ENCODE peak calls at places on chromosomes 13 and 19, in six cellular contexts. Q, H, D, K, S and V are unnamed samples.

GRCh38 chr13:30421093-30422055 is 919 bp upstream of the UBE2L5 start:
- DNase-seq in Q (peak), H (peak), D (peak), K (peak), S (peak), V (no peak)

GRCh38 chr13:46668302-46668720 is 115.3 kb downstream of the LRCH1 start:
- DNase-seq in Q (peak), H (no peak), D (peak), K (peak), S (no peak), V (no peak)

GRCh38 chr13:109840201-109840892 is 54.0 kb upstream of the IRS2 start:
- DNase-seq in Q (peak), H (no peak), D (no peak), K (peak), S (no peak), V (no peak)

GRCh38 chr19:48991823-48992570 is 1.1 kb downstream of the GYS1 start:
- DNase-seq in Q (peak), H (no peak), D (peak), K (peak), S (peak), V (no peak)

GRCh38 chr19:39655613-39656012 is at the start of gene LGALS16:
- DNase-seq in Q (no peak), H (no peak), D (no peak), K (no peak), S (no peak), V (no peak)

GRCh38 chr13:104594801-104595200 is 1528.6 kb upstream of the SLC10A2 start:
- DNase-seq in Q (no peak), H (no peak), D (no peak), K (no peak), S (no peak), V (no peak)

GRCh38 chr13:39656325-39656677 is 839 bp downstream of the COG6 start:
- DNase-seq in Q (peak), H (no peak), D (no peak), K (no peak), S (no peak), V (no peak)

GRCh38 chr13:76879876-76880270 is 6.3 kb downstream of the KCTD12 start:
- DNase-seq in Q (no peak), H (no peak), D (no peak), K (no peak), S (no peak), V (no peak)

GRCh38 chr13:100156786-100157185 is 67.9 kb downstream of the PCCA start:
- DNase-seq in Q (peak), H (no peak), D (no peak), K (peak), S (no peak), V (no peak)

GRCh38 chr19:5255602-5256231 is 84.9 kb downstream of the PTPRS start:
- DNase-seq in Q (no peak), H (no peak), D (no peak), K (no peak), S (no peak), V (no peak)

GRCh38 chr19:42178791-42179500 is 38.5 kb downstream of the DEDD2 start:
- DNase-seq in Q (no peak), H (no peak), D (no peak), K (no peak), S (no peak), V (no peak)

GRCh38 chr13:41049480-41049879 is 11.8 kb upstream of the WBP4 start:
- DNase-seq in Q (no peak), H (no peak), D (no peak), K (no peak), S (no peak), V (no peak)

GRCh38 chr19:39261704-39262103 is 6.5 kb upstream of the IFNL2 start:
- DNase-seq in Q (no peak), H (no peak), D (no peak), K (no peak), S (no peak), V (no peak)

GRCh38 chr19:57620673-57621348 is 6.8 kb downstream of the ZNF134 start:
- DNase-seq in Q (peak), H (no peak), D (no peak), K (no peak), S (no peak), V (peak)

GRCh38 chr19:1450735-1451669 is 1.1 kb downstream of the APC2 start:
- DNase-seq in Q (no peak), H (no peak), D (no peak), K (no peak), S (no peak), V (no peak)
- H3K4me3 ChIP-seq in Q (no peak), H (no peak), D (no peak), K (no peak), S (no peak), V (no peak)

DNA sequence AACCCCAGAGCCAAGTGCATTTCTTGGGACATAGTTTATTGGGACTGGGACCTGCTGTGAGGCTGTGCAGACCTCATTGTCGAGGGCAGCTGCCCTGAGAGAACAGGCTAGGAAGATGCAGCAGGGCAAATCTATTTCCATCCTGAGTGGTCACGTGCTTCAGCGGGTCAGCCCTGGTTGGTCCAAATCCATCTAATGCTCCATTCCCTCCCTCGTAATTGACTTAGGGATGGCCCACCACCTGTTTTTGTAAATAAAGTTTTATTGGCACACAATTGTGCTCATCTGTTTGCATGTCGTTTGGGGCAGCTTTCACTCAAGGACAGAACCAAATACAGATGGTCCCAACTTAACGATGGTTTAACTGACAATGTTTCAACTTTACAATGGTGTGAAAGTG is 75.5 kb upstream of the ADGRE5 start:
- DNase-seq in Q (no peak), H (no peak), D (no peak), K (no peak), S (no peak), V (no peak)
- TF ChIP-seq CTCF in Q (no peak), H (no peak), D (no peak), K (no peak), S (no peak), V (no peak)

GRCh38 chr13:112689498-112690241 is at the start of gene ATP11A:
- DNase-seq in Q (peak), H (peak), D (peak), K (peak), S (peak), V (no peak)

GRCh38 chr13:112686364-112686763 is 3.5 kb upstream of the ATP11A start:
- DNase-seq in Q (no peak), H (no peak), D (no peak), K (no peak), S (peak), V (peak)

GRCh38 chr13:112686987-112687386 is 2.9 kb upstream of the ATP11A start:
- DNase-seq in Q (no peak), H (no peak), D (no peak), K (no peak), S (peak), V (peak)

GRCh38 chr13:112688560-112689497 is 1.0 kb upstream of the ATP11A start:
- DNase-seq in Q (no peak), H (no peak), D (no peak), K (peak), S (peak), V (no peak)

DNA sequence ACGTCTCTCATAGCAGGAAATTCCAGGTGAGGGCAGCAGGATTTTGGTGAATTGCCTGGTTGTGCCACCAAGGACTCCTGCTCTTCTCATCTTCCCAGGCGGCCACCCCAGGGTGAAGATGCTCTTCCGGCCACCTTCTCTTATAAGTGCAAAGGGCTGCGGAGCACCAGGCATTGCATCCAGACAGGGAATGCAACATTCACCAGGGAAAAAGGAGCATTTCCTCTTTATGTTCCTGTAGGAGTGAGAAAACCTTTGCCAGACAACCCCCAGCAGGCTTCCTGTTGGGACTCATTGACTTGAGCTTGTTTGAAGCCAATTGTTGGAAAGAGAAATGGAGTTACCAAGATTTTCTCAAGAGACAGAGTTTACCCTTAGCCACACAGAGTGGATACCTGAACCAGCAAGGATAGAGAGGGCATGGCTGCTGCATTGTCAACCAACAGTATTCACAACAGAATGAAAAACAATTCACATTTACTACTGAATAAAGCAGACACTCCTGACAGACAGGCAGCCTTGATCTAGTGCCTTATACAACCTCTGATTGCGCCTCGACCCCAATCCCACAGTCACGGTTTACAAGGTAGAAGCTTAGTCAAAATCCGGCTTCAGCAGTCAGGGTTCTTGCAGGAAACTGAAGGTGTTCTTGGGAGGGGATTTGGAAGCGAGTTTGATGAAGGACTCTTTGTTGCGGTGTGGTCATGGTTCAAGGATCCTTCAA is 1.8 kb upstream of the ATP11A start:
- DNase-seq in Q (no peak), H (no peak), D (no peak), K (no peak), S (peak), V (no peak)
- H3K4me3 ChIP-seq in Q (no peak), H (no peak), D (peak), K (no peak), S (no peak), V (no peak)

GRCh38 chr19:56121180-56122167 is at the start of gene ZNF787:
- DNase-seq in Q (peak), H (peak), D (peak), K (peak), S (peak), V (peak)

GRCh38 chr19:56120002-56120370 is 1.1 kb downstream of the ZNF787 start:
- DNase-seq in Q (no peak), H (no peak), D (no peak), K (no peak), S (no peak), V (no peak)

GRCh38 chr19:56119585-56119978 is 1.5 kb downstream of the ZNF787 start:
- DNase-seq in Q (no peak), H (no peak), D (no peak), K (peak), S (no peak), V (no peak)

GRCh38 chr19:56118666-56119584 is 2.2 kb downstream of the ZNF787 start:
- DNase-seq in Q (no peak), H (no peak), D (no peak), K (no peak), S (no peak), V (no peak)

GRCh38 chr19:56120371-56121179 is 520 bp downstream of the ZNF787 start:
- DNase-seq in Q (peak), H (peak), D (peak), K (peak), S (peak), V (no peak)
- TF ChIP-seq CTCF in Q (peak), H (peak), D (peak), K (peak), S (no peak), V (no peak)

DNA sequence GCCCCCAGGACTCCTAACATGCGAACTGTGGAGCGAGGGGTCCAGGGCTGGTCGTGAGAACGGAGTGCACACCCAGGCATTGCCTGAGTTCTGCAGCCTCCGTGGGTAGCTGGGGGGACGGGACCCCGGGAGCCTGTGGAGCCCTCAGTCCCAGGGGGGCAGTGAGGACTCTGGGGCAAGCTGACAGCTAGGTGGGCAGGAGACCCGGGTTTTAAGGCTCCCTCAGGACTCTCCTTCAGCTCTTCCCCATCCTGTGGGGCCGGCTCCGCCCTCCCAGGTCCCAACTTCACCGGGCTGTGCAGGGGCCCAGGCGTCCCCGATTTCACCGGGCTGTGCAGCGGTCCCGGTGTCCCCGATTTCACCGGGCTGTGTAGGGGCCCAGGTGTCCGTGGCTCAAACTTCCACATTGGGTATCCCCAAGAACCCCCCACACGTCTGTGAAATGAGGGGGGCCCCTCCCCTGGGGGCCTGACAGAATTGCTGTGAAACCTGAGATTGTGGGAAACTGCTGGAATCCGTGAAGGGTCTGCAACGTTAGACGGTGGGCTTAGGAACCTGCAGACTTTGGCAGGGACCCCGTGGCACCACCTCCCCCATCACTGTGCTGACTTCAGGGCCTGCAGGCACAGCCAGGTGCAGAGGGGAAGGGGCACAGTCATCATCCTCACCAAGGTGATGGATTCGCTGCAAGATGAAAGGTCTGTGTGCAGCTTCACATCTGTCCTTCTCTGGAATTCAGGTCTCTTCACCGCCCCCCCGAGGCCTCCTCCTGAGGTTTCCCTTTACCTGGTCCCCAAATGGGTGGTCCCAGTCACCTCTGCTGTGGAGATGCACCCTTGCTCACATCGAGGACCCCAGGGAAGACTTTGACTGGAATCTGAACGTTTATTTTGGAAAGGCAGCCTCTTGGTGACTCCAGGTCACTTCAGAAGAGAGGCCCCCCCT is 73.2 kb upstream of the MCF2L start:
- DNase-seq in Q (no peak), H (no peak), D (no peak), K (no peak), S (no peak), V (no peak)
- H3K4me3 ChIP-seq in Q (no peak), H (no peak), D (no peak), K (no peak), S (peak), V (no peak)

GRCh38 chr19:23071087-23071511 is 45.7 kb upstream of the ZNF730 start:
- DNase-seq in Q (peak), H (peak), D (peak), K (no peak), S (no peak), V (no peak)

GRCh38 chr19:23075031-23075733 is 41.6 kb upstream of the ZNF730 start:
- DNase-seq in Q (peak), H (peak), D (peak), K (peak), S (no peak), V (no peak)

GRCh38 chr19:23065306-23065705 is 51.5 kb upstream of the ZNF730 start:
- DNase-seq in Q (no peak), H (no peak), D (no peak), K (no peak), S (no peak), V (no peak)

DNA sequence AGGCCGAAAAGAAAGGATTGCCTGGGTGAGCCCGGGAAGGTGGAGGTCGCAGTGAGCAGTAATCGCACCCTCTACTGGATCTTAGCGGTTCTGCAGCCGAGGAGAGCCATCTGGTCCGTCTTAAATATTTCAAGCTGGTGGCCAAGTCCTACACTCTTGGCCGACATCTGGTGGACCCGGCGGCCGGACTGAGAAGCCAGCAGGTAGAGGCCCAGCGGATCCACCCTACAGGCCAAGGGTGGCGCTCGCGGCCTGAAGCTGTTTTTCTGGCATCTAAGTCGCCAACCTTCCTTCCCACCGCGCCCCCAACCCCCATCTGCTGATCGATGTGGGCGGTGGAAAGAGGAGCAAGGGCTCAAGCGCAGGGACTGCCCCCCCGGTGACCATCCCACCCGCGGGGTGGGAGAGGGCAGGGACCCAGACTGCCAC is 46.5 kb upstream of the ZNF730 start:
- DNase-seq in Q (peak), H (no peak), D (peak), K (peak), S (no peak), V (no peak)
- TF ChIP-seq CTCF in Q (peak), H (peak), D (peak), K (peak), S (peak), V (no peak)

GRCh38 chr19:18790566-18791314 is at the start of gene COMP:
- DNase-seq in Q (no peak), H (no peak), D (no peak), K (no peak), S (no peak), V (no peak)

GRCh38 chr19:18788782-18789421 is 2.2 kb downstream of the COMP start:
- DNase-seq in Q (no peak), H (no peak), D (no peak), K (no peak), S (no peak), V (no peak)

GRCh38 chr19:18791315-18791678 is 192 bp upstream of the COMP start:
- DNase-seq in Q (no peak), H (no peak), D (no peak), K (no peak), S (no peak), V (no peak)

GRCh38 chr19:18789422-18789832 is 1.7 kb downstream of the COMP start:
- DNase-seq in Q (no peak), H (no peak), D (no peak), K (no peak), S (no peak), V (no peak)

DNA sequence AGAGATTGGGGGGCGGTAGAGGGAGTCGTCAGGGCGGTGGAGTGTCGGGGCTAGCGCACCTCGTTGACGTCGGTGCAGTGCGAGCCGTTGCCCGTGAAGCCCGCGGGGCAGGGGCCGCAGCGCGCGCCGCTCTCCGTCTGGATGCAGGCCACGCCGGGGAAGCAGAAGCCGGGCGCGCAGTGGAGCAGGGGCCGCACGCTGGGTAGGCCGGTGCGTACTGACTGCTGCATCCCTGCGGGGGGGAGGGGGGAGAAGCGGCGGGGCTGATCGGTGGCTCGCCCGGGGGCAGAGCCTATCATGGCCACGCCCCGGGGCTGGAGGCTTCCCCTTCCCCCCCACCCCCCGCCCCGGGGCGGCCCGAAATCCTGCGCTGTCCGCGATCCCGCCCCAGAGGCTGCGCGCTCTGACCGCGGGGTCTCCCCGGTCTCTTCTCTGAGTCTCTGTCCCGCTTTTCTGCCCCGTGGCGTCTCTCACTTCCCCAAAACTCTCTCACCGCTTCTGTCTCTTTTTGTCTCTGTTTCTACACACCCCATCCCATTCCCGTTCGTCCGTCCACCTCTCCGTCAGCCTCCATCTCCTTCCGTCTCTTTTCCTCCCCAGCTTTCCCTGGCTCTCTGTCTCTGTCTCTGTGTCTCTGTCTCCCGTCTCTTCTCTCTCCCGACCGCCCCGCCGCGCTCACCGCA is 1.1 kb downstream of the COMP start:
- DNase-seq in Q (peak), H (no peak), D (no peak), K (no peak), S (no peak), V (no peak)
- H3K4me3 ChIP-seq in Q (no peak), H (no peak), D (peak), K (peak), S (peak), V (peak)

GRCh38 chr13:113981201-113981605 is 7.3 kb upstream of the C13orf46 start:
- DNase-seq in Q (no peak), H (no peak), D (no peak), K (no peak), S (no peak), V (no peak)
- TF ChIP-seq CTCF in Q (no peak), H (no peak), D (no peak), K (no peak), S (no peak), V (no peak)